ENCODE peak calls at places on chromosomes 12 and 14, in eight cellular contexts. A is uterus, X is endothelial cell of umbilical vein, I is tibial nerve, Z is adrenal gland, Q is HCT116, N is ovary, O is breast epithelium. K is an unnamed sample.
A peak's percentile ranks its signal among the peaks of the same experiment; 100 is the strongest.

GRCh38 chr12:34297790-34298164 is 275.5 kb downstream of the ALG10 start:
- DNase-seq in A (no peak), X (no peak), I (no peak), Z (no peak), Q (no peak), N (no peak), O (no peak), K (peak; percentile 45)

GRCh38 chr14:68594737-68595380 is 198.0 kb downstream of the ZFP36L1 start:
- DNase-seq in A (peak; percentile 10), X (no peak), I (no peak), Z (no peak), Q (no peak), N (no peak), O (no peak), K (no peak)

GRCh38 chr12:27048822-27049752 is 26.7 kb downstream of the MED21 start:
- DNase-seq in A (no peak), X (peak; percentile 28), I (no peak), Z (no peak), Q (no peak), N (no peak), O (no peak), K (no peak)

GRCh38 chr14:104136472-104137296 is 1.7 kb upstream of the KIF26A start:
- DNase-seq in A (no peak), X (no peak), I (no peak), Z (peak; percentile 17), Q (no peak), N (peak; percentile 37), O (no peak), K (no peak)

GRCh38 chr12:88424791-88425730 is 155.2 kb downstream of the KITLG start:
- DNase-seq in A (no peak), X (no peak), I (no peak), Z (no peak), Q (no peak), N (no peak), O (no peak), K (no peak)

GRCh38 chr12:108638141-108638823 is 4.6 kb upstream of the SELPLG start:
- DNase-seq in A (peak; percentile 57), X (peak; percentile 30), I (no peak), Z (no peak), Q (no peak), N (peak; percentile 30), O (no peak), K (peak; percentile 83)

GRCh38 chr12:46778415-46778814 is 47.4 kb downstream of the SLC38A4 start:
- DNase-seq in A (no peak), X (no peak), I (no peak), Z (no peak), Q (no peak), N (no peak), O (no peak), K (no peak)

GRCh38 chr14:104858811-104859426 is 6.1 kb upstream of the CEP170B start:
- DNase-seq in A (peak; percentile 1), X (no peak), I (no peak), Z (no peak), Q (no peak), N (peak; percentile 7), O (no peak), K (no peak)

GRCh38 chr14:75736845-75737485 is 75.9 kb downstream of the TTLL5 start:
- DNase-seq in A (no peak), X (no peak), I (no peak), Z (no peak), Q (no peak), N (no peak), O (no peak), K (no peak)

GRCh38 chr12:124694846-124695497 is 127.6 kb upstream of the NCOR2 start:
- DNase-seq in A (peak; percentile 72), X (peak; percentile 90), I (no peak), Z (no peak), Q (no peak), N (no peak), O (peak; percentile 83), K (no peak)

GRCh38 chr12:11568155-11568761 is 81.2 kb upstream of the ETV6 start:
- DNase-seq in A (no peak), X (no peak), I (no peak), Z (no peak), Q (no peak), N (no peak), O (no peak), K (no peak)

GRCh38 chr14:97977711-97978261 is 1180.6 kb downstream of the VRK1 start:
- DNase-seq in A (peak; percentile 81), X (no peak), I (peak; percentile 18), Z (peak; percentile 34), Q (no peak), N (peak; percentile 91), O (peak; percentile 81), K (peak; percentile 94)
- TF ChIP-seq POLR2A in A (no peak), X (no peak), I (no peak), Z (peak; percentile 15), Q (no peak), N (no peak), O (no peak), K (no peak)

GRCh38 chr14:100065942-100066574 is 836 bp downstream of the EVL start:
- DNase-seq in A (no peak), X (no peak), I (no peak), Z (no peak), Q (no peak), N (no peak), O (no peak), K (no peak)

GRCh38 chr14:100067481-100067880 is 2.3 kb downstream of the EVL start:
- DNase-seq in A (no peak), X (no peak), I (no peak), Z (no peak), Q (no peak), N (no peak), O (no peak), K (no peak)

GRCh38 chr14:100063314-100063941 is 1.8 kb upstream of the EVL start:
- DNase-seq in A (no peak), X (no peak), I (no peak), Z (no peak), Q (no peak), N (no peak), O (no peak), K (no peak)

GRCh38 chr14:100066984-100067383 is 1.8 kb downstream of the EVL start:
- DNase-seq in A (no peak), X (no peak), I (no peak), Z (no peak), Q (no peak), N (no peak), O (no peak), K (no peak)

GRCh38 chr14:100065161-100065871 is at the start of gene EVL:
- DNase-seq in A (no peak), X (peak; percentile 34), I (no peak), Z (no peak), Q (no peak), N (no peak), O (no peak), K (no peak)
- TF ChIP-seq POLR2A in A (no peak), X (no peak), I (no peak), Z (no peak), Q (no peak), N (no peak), O (no peak), K (no peak)

GRCh38 chr14:61700104-61700886 is 5.0 kb downstream of the HIF1A start:
- DNase-seq in A (no peak), X (peak; percentile 28), I (no peak), Z (no peak), Q (no peak), N (no peak), O (no peak), K (no peak)

GRCh38 chr14:61696753-61697318 is 1.5 kb downstream of the HIF1A start:
- DNase-seq in A (no peak), X (peak; percentile 39), I (no peak), Z (no peak), Q (no peak), N (no peak), O (no peak), K (no peak)

GRCh38 chr14:61699092-61699491 is 3.8 kb downstream of the HIF1A start:
- DNase-seq in A (no peak), X (no peak), I (no peak), Z (no peak), Q (no peak), N (no peak), O (no peak), K (no peak)

GRCh38 chr14:61695695-61696527 is 598 bp downstream of the HIF1A start:
- DNase-seq in A (peak; percentile 40), X (peak; percentile 62), I (peak; percentile 20), Z (peak; percentile 73), Q (no peak), N (peak; percentile 64), O (peak; percentile 27), K (peak; percentile 93)

DNA sequence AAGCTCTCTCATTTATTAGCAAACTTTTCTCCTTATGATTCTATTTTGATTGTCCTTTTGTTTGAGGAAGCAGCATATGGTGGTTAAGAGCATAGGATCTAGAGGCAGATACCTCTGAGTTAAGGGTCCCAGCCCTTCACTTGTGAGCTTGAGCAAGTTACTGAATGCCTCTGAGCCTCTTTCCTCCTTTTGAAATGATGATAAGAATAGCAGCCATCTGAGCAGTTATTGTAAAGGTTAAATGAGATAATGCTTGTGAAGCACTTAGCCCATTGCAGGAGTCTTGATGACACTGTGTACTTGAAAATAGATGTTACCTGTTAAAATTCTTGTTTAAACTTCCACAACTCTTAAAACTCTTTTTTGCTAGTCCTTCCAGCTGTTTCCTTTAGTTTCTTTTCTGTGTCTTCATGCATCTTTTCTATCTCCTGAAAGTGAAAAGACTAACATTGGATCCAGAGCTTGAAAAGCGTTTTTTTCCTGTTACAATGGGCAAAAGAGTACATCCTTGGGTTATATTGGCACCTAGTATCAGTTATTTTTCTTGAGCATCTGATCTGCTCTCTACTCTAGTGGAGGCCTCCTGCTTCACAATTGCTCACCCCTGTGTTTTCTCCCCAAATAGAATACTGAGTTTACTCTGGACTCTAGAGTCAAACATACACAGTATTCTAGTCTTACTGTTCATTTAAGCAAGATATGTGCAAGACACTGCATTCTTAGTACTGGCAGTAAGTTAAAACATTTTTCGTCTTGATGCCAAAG is 3.1 kb downstream of the HIF1A start:
- DNase-seq in A (no peak), X (peak; percentile 48), I (no peak), Z (no peak), Q (no peak), N (no peak), O (no peak), K (no peak)
- TF ChIP-seq POLR2A in A (no peak), X (no peak), I (no peak), Z (no peak), Q (no peak), N (no peak), O (no peak), K (no peak)

DNA sequence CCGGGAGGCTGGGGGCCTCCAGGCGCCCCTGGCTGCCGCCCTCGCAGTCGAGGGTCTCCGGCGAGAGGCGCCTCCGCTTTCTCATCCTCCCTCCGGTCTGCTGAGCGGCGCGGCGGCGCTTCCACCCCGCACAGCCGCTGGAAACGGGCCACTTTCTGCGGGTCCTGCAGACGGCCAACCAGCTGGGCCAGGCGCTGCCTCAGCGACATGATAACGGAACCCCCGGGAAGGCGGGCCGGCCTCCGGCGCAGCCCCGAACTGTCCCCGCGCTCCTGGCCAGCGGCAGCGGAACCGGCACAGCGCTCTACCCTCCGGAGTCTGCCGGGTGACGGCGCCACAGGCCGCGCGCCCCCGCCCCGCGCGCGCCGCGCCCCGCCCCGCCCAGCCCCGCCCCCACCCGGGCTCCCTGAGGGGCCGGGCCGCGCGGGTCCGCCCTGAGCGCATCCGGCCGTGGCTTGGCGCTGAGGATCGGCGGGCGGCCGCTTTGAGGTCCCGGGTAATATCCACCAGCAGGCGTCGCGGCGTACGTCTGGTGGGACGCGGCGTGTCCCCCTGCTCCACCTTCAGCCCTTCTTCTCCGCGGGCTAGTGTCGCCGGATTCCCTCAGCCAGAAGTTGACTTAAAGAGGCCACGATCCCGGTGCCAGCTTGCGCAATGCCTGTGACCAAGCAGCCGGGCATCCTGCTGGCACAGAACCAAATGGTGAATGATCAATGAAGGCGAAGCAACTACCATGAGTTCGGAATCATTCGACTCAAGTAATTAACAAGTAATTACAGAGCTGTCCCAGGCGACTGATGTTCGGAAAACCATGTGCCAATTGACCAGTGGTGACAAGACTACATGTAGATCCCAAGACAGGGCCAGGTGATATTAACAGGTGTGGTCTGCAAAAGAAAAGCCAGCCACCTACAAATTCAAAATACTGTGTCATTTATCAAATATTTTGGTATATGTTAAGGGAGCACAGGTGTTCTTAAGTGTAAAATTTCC is at the start of gene SGPP1:
- DNase-seq in A (peak; percentile 70), X (peak; percentile 71), I (peak; percentile 40), Z (peak; percentile 87), Q (peak; percentile 76), N (peak; percentile 86), O (peak; percentile 62), K (peak; percentile 92)
- TF ChIP-seq POLR2A in A (peak; percentile 62), X (peak; percentile 79), I (peak; percentile 67), Z (peak; percentile 83), Q (peak; percentile 32), N (peak; percentile 48), O (no peak), K (no peak)

K was measured in lower leg skin.